ENCODE peak calls at places on chromosomes 2 and 18, in ten cellular contexts. M is fibroblast of lung, G is neural progenitor cell, F is GM23338, H is HCT116, O is MM.1S, E is hepatocyte, Z is K562, B is PC-3, Y is H9. V is an unnamed sample.

GRCh38 chr2:4628931-4629565 is 925.7 kb downstream of the DCDC2C start:
- DNase-seq in F (no peak), G (peak; percentile 18), B (no peak), H (no peak), Z (no peak), M (no peak), Y (no peak), O (peak; percentile 34), E (no peak), V (no peak)

GRCh38 chr2:30349691-30350090 is 97.4 kb upstream of the LCLAT1 start:
- DNase-seq in M (peak; percentile 46), E (peak; percentile 27), B (no peak), Y (no peak), Z (no peak), G (no peak), H (no peak), F (no peak), O (no peak), V (peak; percentile 41)

GRCh38 chr2:147560810-147561521 is 283.9 kb upstream of the ACVR2A start:
- DNase-seq in G (no peak), Y (no peak), E (no peak), B (no peak), H (no peak), Z (no peak), O (no peak), M (no peak), F (no peak), V (no peak)

GRCh38 chr2:100321881-100322820 is at the start of gene LONRF2:
- DNase-seq in H (no peak), Y (peak; percentile 50), O (no peak), B (peak; percentile 22), G (peak; percentile 67), Z (peak; percentile 69), M (peak; percentile 38), E (peak; percentile 58), F (peak; percentile 62), V (peak; percentile 27)

GRCh38 chr2:134314656-134315377 is 60.9 kb downstream of the MGAT5 start:
- DNase-seq in H (no peak), F (no peak), B (no peak), E (no peak), M (no peak), Y (no peak), Z (no peak), O (no peak), G (no peak), V (no peak)

GRCh38 chr2:8024506-8024905 is 657.4 kb upstream of the ID2 start:
- DNase-seq in M (no peak), O (no peak), E (no peak), G (no peak), H (no peak), B (no peak), Z (no peak), F (no peak), Y (no peak), V (no peak)

GRCh38 chr2:165794520-165794882 is 454 bp upstream of the GALNT3 start:
- DNase-seq in Y (peak; percentile 65), E (peak; percentile 60), F (peak; percentile 71), G (peak; percentile 42), B (peak; percentile 82), M (peak; percentile 49), H (peak; percentile 6), O (peak; percentile 93), Z (no peak), V (peak; percentile 32)

GRCh38 chr2:166042768-166043390 is 84.9 kb downstream of the SCN1A start:
- DNase-seq in H (no peak), B (peak; percentile 41), F (no peak), Z (no peak), G (no peak), E (no peak), O (no peak), M (peak; percentile 32), Y (no peak), V (no peak)

GRCh38 chr2:40384714-40385113 is 67.2 kb downstream of the SLC8A1 start:
- DNase-seq in E (no peak), F (no peak), Z (no peak), Y (no peak), G (no peak), M (peak; percentile 84), O (no peak), H (no peak), B (peak; percentile 76), V (peak; percentile 83)

GRCh38 chr2:235008584-235009044 is 56.8 kb downstream of the SH3BP4 start:
- DNase-seq in B (peak; percentile 94), G (no peak), H (peak; percentile 69), E (peak; percentile 80), O (no peak), F (no peak), M (no peak), Y (no peak), Z (no peak), V (no peak)

GRCh38 chr18:77711096-77711495 is 461.4 kb downstream of the GALR1 start:
- DNase-seq in F (peak; percentile 14), M (no peak), B (no peak), Y (no peak), E (no peak), Z (peak; percentile 3), O (peak; percentile 8), G (peak; percentile 18), H (no peak), V (no peak)

GRCh38 chr2:72041638-72042111 is 106.0 kb downstream of the CYP26B1 start:
- DNase-seq in G (no peak), E (no peak), M (peak; percentile 32), H (no peak), Z (no peak), B (no peak), Y (no peak), O (no peak), F (no peak), V (peak; percentile 20)

GRCh38 chr18:26262156-26262555 is 35.9 kb downstream of the TAF4B start:
- DNase-seq in H (no peak), M (no peak), Z (no peak), Y (no peak), E (no peak), F (peak; percentile 28), B (no peak), G (no peak), O (no peak), V (no peak)

GRCh38 chr2:158234497-158234896 is 132.8 kb downstream of the UPP2 start:
- DNase-seq in E (no peak), F (no peak), B (no peak), G (no peak), Z (no peak), Y (no peak), H (no peak), O (no peak), M (no peak), V (no peak)

GRCh38 chr2:37523861-37524362 is 147.5 kb downstream of the CDC42EP3 start:
- DNase-seq in Y (no peak), M (peak; percentile 83), H (no peak), Z (no peak), E (peak; percentile 31), B (no peak), F (no peak), O (no peak), G (no peak), V (peak; percentile 78)

GRCh38 chr2:148521181-148521580 is 123.4 kb upstream of the EPC2 start:
- DNase-seq in Z (no peak), O (no peak), E (no peak), Y (no peak), H (no peak), G (no peak), M (no peak), F (no peak), B (no peak), V (no peak)

GRCh38 chr2:58680938-58681337 is 439.8 kb upstream of the FANCL start:
- DNase-seq in Z (no peak), Y (no peak), O (peak; percentile 11), B (peak; percentile 58), H (no peak), G (no peak), E (no peak), M (peak; percentile 4), F (no peak), V (no peak)

GRCh38 chr18:47677952-47678351 is 252.5 kb downstream of the SMAD2 start:
- DNase-seq in Y (no peak), E (no peak), F (no peak), M (no peak), G (no peak), O (no peak), B (no peak), Z (no peak), H (no peak), V (no peak)
- TF ChIP-seq CTCF in Y (no peak), E (no peak), F (no peak), M (no peak), G (no peak), O (no peak), B (no peak), Z (no peak), H (no peak), V (no peak)

DNA sequence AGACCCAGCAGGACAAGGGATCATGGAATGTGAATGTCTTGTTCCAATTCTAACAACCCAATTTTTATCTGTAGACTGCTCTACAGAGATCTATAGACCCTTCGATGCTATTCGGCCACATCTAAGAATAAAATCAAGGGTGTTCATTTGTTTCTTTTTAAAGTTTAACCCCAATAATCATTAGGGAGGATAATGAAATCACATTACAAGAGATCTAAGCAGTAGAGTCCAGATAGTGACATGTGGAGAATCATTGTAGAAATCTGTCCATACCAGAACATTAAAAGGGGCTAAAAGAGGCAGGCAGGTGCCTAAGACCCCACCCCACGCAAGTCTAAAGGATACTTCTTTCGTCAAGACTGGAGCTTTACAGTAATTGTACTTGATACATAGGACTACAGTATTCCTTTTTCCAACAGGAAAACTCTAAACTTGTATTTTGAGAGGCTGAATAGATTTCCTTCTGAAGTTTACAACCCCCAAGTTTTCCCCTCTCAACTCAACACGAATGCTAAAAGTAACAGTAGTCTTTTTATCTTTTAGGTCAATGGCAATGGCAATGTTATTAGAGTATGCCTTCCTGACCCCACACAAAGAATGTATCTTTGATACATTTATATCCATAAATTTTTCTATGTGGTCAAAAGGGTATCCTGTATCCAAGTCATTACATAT is 183.7 kb downstream of the TCF4 start:
- DNase-seq in Y (no peak), O (no peak), G (no peak), Z (no peak), B (no peak), F (no peak), H (no peak), E (no peak), M (no peak), V (no peak)
- H3K4me2 ChIP-seq in Y (no peak overlapping the region), O (no peak overlapping the region), G (no peak overlapping the region), Z (no peak overlapping the region), B (no peak overlapping the region), F (peak overlapping the region; percentile 20), H (no peak overlapping the region), E (no peak overlapping the region), M (peak overlapping the region; percentile 65), V (peak overlapping the region; percentile 94)

DNA sequence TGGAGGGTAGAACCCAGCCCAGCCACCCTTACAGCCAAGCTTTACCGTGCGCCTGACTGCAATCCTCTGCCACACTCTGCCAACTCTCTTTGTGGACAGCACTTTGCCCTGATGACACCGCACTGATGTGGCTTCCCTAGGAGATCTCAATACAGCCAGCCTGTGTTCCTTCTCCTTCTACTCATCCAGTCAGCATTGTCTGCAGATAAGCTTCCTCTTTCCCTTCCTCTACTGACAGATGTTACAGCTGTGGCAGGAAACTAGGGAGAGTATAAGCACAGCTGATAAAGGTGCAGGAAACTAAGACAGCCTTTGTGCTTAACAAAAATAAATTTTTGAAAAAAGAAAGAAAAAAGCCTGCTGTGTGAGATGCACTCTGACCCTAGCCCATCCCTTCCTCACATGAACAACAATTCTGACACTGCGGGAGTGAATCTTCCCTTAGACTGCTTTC is 25.0 kb downstream of the CEP68 start:
- DNase-seq in E (no peak), B (no peak), O (no peak), H (no peak), G (no peak), M (no peak), Z (peak; percentile 70), Y (no peak), F (no peak), V (no peak)
- H3K4me1 ChIP-seq in E (peaks cover 5% of the 10 kb centered on the region), B (peaks cover 5% of the 10 kb centered on the region), O (no peaks in the 10 kb centered on the region), H (peaks cover 4% of the 10 kb centered on the region), G (no peaks in the 10 kb centered on the region), M (peaks cover 3% of the 10 kb centered on the region), Z (peaks cover 11% of the 10 kb centered on the region), Y (peaks cover 6% of the 10 kb centered on the region), F (peaks cover 13% of the 10 kb centered on the region), V (peaks cover 5% of the 10 kb centered on the region)

GRCh38 chr2:216059233-216059834 is 22.3 kb downstream of the PECR start:
- DNase-seq in H (no peak), Z (no peak), E (no peak), G (no peak), B (peak; percentile 8), F (no peak), M (no peak), O (peak; percentile 37), Y (no peak), V (no peak)
- TF ChIP-seq CTCF in H (peak; percentile 9), Z (no peak), E (no peak), G (peak; percentile 16), B (peak; percentile 43), F (peak; percentile 40), M (no peak), O (peak; percentile 47), Y (peak; percentile 25), V (peak; percentile 21)

V was measured in astrocyte.